ENCODE peak calls at places on chromosomes 2 and 18, in ten cellular contexts. One of them, this sample, is unnamed.

GRCh38 chr18:26456070-26456491 is 92.3 kb downstream of the KCTD1 start:
- DNase-seq in ELR: no peak
- DNase-seq in activated CD4-positive, alpha-beta T cell treated with anti-CD3 and anti-CD28 coated beads, Interleukin-2, amount 50 U/mL, for 4 hours: no peak
- DNase-seq in heart left ventricle: no peak
- DNase-seq in SK-MEL-5: peak
- DNase-seq in NCI-H146: no peak
- DNase-seq in GM12891: no peak
- DNase-seq in nephron progenitor cell: no peak
- DNase-seq in retina: no peak
- DNase-seq in 8988T: no peak
- DNase-seq in this sample: no peak

GRCh38 chr2:109382946-109383345 is 230.8 kb downstream of the SEPTIN10 start:
- DNase-seq in NCI-H146: no peak
- DNase-seq in heart left ventricle: peak
- DNase-seq in SK-MEL-5: no peak
- DNase-seq in retina: no peak
- DNase-seq in nephron progenitor cell: no peak
- DNase-seq in 8988T: no peak
- DNase-seq in activated CD4-positive, alpha-beta T cell treated with anti-CD3 and anti-CD28 coated beads, Interleukin-2, amount 50 U/mL, for 4 hours: no peak
- DNase-seq in GM12891: no peak
- DNase-seq in ELR: peak
- DNase-seq in this sample: peak

GRCh38 chr18:79866889-79867574 is 69.3 kb downstream of the KCNG2 start:
- DNase-seq in SK-MEL-5: no peak
- DNase-seq in 8988T: no peak
- DNase-seq in retina: no peak
- DNase-seq in ELR: peak
- DNase-seq in heart left ventricle: no peak
- DNase-seq in GM12891: no peak
- DNase-seq in NCI-H146: no peak
- DNase-seq in nephron progenitor cell: no peak
- DNase-seq in activated CD4-positive, alpha-beta T cell treated with anti-CD3 and anti-CD28 coated beads, Interleukin-2, amount 50 U/mL, for 4 hours: no peak
- DNase-seq in this sample: no peak

GRCh38 chr2:34652636-34653035 is 1053.5 kb upstream of the FAM98A start:
- DNase-seq in SK-MEL-5: peak
- DNase-seq in activated CD4-positive, alpha-beta T cell treated with anti-CD3 and anti-CD28 coated beads, Interleukin-2, amount 50 U/mL, for 4 hours: no peak
- DNase-seq in heart left ventricle: no peak
- DNase-seq in NCI-H146: no peak
- DNase-seq in nephron progenitor cell: no peak
- DNase-seq in ELR: peak
- DNase-seq in GM12891: no peak
- DNase-seq in retina: no peak
- DNase-seq in 8988T: no peak
- DNase-seq in this sample: peak

GRCh38 chr2:12006841-12007240 is 260.4 kb downstream of the LPIN1 start:
- DNase-seq in activated CD4-positive, alpha-beta T cell treated with anti-CD3 and anti-CD28 coated beads, Interleukin-2, amount 50 U/mL, for 4 hours: no peak
- DNase-seq in NCI-H146: no peak
- DNase-seq in 8988T: no peak
- DNase-seq in GM12891: no peak
- DNase-seq in nephron progenitor cell: peak
- DNase-seq in retina: peak
- DNase-seq in ELR: peak
- DNase-seq in heart left ventricle: no peak
- DNase-seq in SK-MEL-5: no peak
- DNase-seq in this sample: no peak

GRCh38 chr2:102345329-102345920 is 10.2 kb upstream of the IL18R1 start:
- DNase-seq in heart left ventricle: no peak
- DNase-seq in ELR: no peak
- DNase-seq in activated CD4-positive, alpha-beta T cell treated with anti-CD3 and anti-CD28 coated beads, Interleukin-2, amount 50 U/mL, for 4 hours: no peak
- DNase-seq in 8988T: no peak
- DNase-seq in retina: no peak
- DNase-seq in GM12891: no peak
- DNase-seq in nephron progenitor cell: no peak
- DNase-seq in NCI-H146: no peak
- DNase-seq in SK-MEL-5: no peak
- DNase-seq in this sample: no peak

GRCh38 chr2:207727256-207727655 is 15.8 kb downstream of the CCNYL1 start:
- DNase-seq in 8988T: no peak
- DNase-seq in NCI-H146: no peak
- DNase-seq in heart left ventricle: no peak
- DNase-seq in retina: no peak
- DNase-seq in nephron progenitor cell: no peak
- DNase-seq in GM12891: no peak
- DNase-seq in activated CD4-positive, alpha-beta T cell treated with anti-CD3 and anti-CD28 coated beads, Interleukin-2, amount 50 U/mL, for 4 hours: no peak
- DNase-seq in ELR: peak
- DNase-seq in SK-MEL-5: no peak
- DNase-seq in this sample: no peak

GRCh38 chr2:118474151-118474561 is 373.3 kb downstream of the EN1 start:
- DNase-seq in GM12891: no peak
- DNase-seq in activated CD4-positive, alpha-beta T cell treated with anti-CD3 and anti-CD28 coated beads, Interleukin-2, amount 50 U/mL, for 4 hours: no peak
- DNase-seq in heart left ventricle: no peak
- DNase-seq in 8988T: no peak
- DNase-seq in nephron progenitor cell: peak
- DNase-seq in NCI-H146: peak
- DNase-seq in ELR: no peak
- DNase-seq in SK-MEL-5: no peak
- DNase-seq in retina: peak
- DNase-seq in this sample: no peak

GRCh38 chr18:45386256-45386655 is 229.0 kb upstream of the SLC14A2 start:
- DNase-seq in retina: peak
- DNase-seq in NCI-H146: peak
- DNase-seq in ELR: peak
- DNase-seq in heart left ventricle: no peak
- DNase-seq in GM12891: no peak
- DNase-seq in 8988T: no peak
- DNase-seq in SK-MEL-5: peak
- DNase-seq in nephron progenitor cell: peak
- DNase-seq in activated CD4-positive, alpha-beta T cell treated with anti-CD3 and anti-CD28 coated beads, Interleukin-2, amount 50 U/mL, for 4 hours: no peak
- DNase-seq in this sample: peak

GRCh38 chr2:99787762-99788382 is 298.1 kb upstream of the REV1 start:
- DNase-seq in ELR: no peak
- DNase-seq in retina: no peak
- DNase-seq in heart left ventricle: no peak
- DNase-seq in NCI-H146: no peak
- DNase-seq in SK-MEL-5: no peak
- DNase-seq in activated CD4-positive, alpha-beta T cell treated with anti-CD3 and anti-CD28 coated beads, Interleukin-2, amount 50 U/mL, for 4 hours: no peak
- DNase-seq in nephron progenitor cell: no peak
- DNase-seq in GM12891: no peak
- DNase-seq in 8988T: no peak
- DNase-seq in this sample: no peak